ENCODE peak calls at places on chromosomes 12 and 14, in six cellular contexts. One of them, this sample, is unnamed.

GRCh38 chr12:28998662-28999120 is 150.4 kb upstream of the FAR2 start:
- DNase-seq in omental fat pad: no peak
- DNase-seq in GM12865: peak; percentile 31
- DNase-seq in foreskin fibroblast: peak; percentile 80
- DNase-seq in activated B cell treated with CpG ODN at 0.5 μM for 24 hours: no peak
- DNase-seq in lung: no peak
- DNase-seq in this sample: peak; percentile 31

GRCh38 chr12:50542448-50542847 is 37.7 kb downstream of the DIP2B start:
- DNase-seq in foreskin fibroblast: peak; percentile 14
- DNase-seq in GM12865: peak; percentile 47
- DNase-seq in omental fat pad: no peak
- DNase-seq in lung: no peak
- DNase-seq in activated B cell treated with CpG ODN at 0.5 μM for 24 hours: no peak
- DNase-seq in this sample: no peak

GRCh38 chr14:64038857-64039542 is 186.2 kb downstream of the SYNE2 start:
- DNase-seq in lung: no peak
- DNase-seq in GM12865: no peak
- DNase-seq in activated B cell treated with CpG ODN at 0.5 μM for 24 hours: no peak
- DNase-seq in omental fat pad: no peak
- DNase-seq in foreskin fibroblast: peak; percentile 10
- DNase-seq in this sample: no peak

GRCh38 chr14:30078827-30079402 is 151.3 kb upstream of the PRKD1 start:
- DNase-seq in lung: no peak
- DNase-seq in GM12865: no peak
- DNase-seq in omental fat pad: no peak
- DNase-seq in activated B cell treated with CpG ODN at 0.5 μM for 24 hours: no peak
- DNase-seq in foreskin fibroblast: peak; percentile 6
- DNase-seq in this sample: no peak

GRCh38 chr12:8695116-8695515 is 2.7 kb upstream of the RIMKLB start:
- DNase-seq in activated B cell treated with CpG ODN at 0.5 μM for 24 hours: no peak
- DNase-seq in omental fat pad: no peak
- DNase-seq in foreskin fibroblast: no peak
- DNase-seq in lung: no peak
- DNase-seq in GM12865: no peak
- DNase-seq in this sample: no peak

GRCh38 chr12:104454997-104455396 is 1.8 kb upstream of the CHST11 start:
- DNase-seq in omental fat pad: no peak
- DNase-seq in GM12865: no peak
- DNase-seq in foreskin fibroblast: peak; percentile 83
- DNase-seq in activated B cell treated with CpG ODN at 0.5 μM for 24 hours: no peak
- DNase-seq in lung: no peak
- DNase-seq in this sample: no peak

GRCh38 chr12:27779416-27779815 is 617 bp upstream of the KLHL42 start:
- DNase-seq in GM12865: peak; percentile 70
- DNase-seq in activated B cell treated with CpG ODN at 0.5 μM for 24 hours: no peak
- DNase-seq in lung: no peak
- DNase-seq in omental fat pad: no peak
- DNase-seq in foreskin fibroblast: peak; percentile 54
- DNase-seq in this sample: no peak

GRCh38 chr12:108643941-108644742 is 10.4 kb upstream of the SELPLG start:
- DNase-seq in foreskin fibroblast: no peak
- DNase-seq in lung: peak; percentile 78
- DNase-seq in GM12865: no peak
- DNase-seq in activated B cell treated with CpG ODN at 0.5 μM for 24 hours: no peak
- DNase-seq in omental fat pad: no peak
- DNase-seq in this sample: no peak

GRCh38 chr14:92922883-92923743 is at the start of gene CHGA:
- DNase-seq in lung: peak; percentile 35
- DNase-seq in omental fat pad: no peak
- DNase-seq in activated B cell treated with CpG ODN at 0.5 μM for 24 hours: peak; percentile 48
- DNase-seq in foreskin fibroblast: peak; percentile 70
- DNase-seq in GM12865: peak; percentile 35
- DNase-seq in this sample: no peak

GRCh38 chr14:54211562-54212308 is 185.1 kb upstream of the CDKN3 start:
- DNase-seq in foreskin fibroblast: peak; percentile 83
- DNase-seq in GM12865: no peak
- DNase-seq in activated B cell treated with CpG ODN at 0.5 μM for 24 hours: no peak
- DNase-seq in lung: no peak
- DNase-seq in omental fat pad: no peak
- DNase-seq in this sample: peak; percentile 15

GRCh38 chr12:85385406-85385805 is 105.4 kb downstream of the ALX1 start:
- DNase-seq in activated B cell treated with CpG ODN at 0.5 μM for 24 hours: no peak
- DNase-seq in lung: no peak
- DNase-seq in foreskin fibroblast: no peak
- DNase-seq in GM12865: no peak
- DNase-seq in omental fat pad: no peak
- DNase-seq in this sample: no peak

GRCh38 chr12:43238281-43238680 is 313.7 kb downstream of the ADAMTS20 start:
- DNase-seq in GM12865: no peak
- DNase-seq in foreskin fibroblast: peak; percentile 4
- DNase-seq in omental fat pad: no peak
- DNase-seq in lung: no peak
- DNase-seq in activated B cell treated with CpG ODN at 0.5 μM for 24 hours: no peak
- DNase-seq in this sample: no peak

GRCh38 chr14:61558271-61558670 is 137.0 kb upstream of the HIF1A start:
- DNase-seq in GM12865: no peak
- DNase-seq in activated B cell treated with CpG ODN at 0.5 μM for 24 hours: no peak
- DNase-seq in foreskin fibroblast: no peak
- DNase-seq in omental fat pad: peak; percentile 28
- DNase-seq in lung: no peak
- DNase-seq in this sample: no peak

GRCh38 chr14:64721391-64721791 is 17.2 kb downstream of the PLEKHG3 start:
- DNase-seq in omental fat pad: no peak
- DNase-seq in activated B cell treated with CpG ODN at 0.5 μM for 24 hours: no peak
- DNase-seq in foreskin fibroblast: peak; percentile 47
- DNase-seq in GM12865: no peak
- DNase-seq in lung: no peak
- DNase-seq in this sample: peak; percentile 48

GRCh38 chr12:25887367-25887766 is 71.1 kb upstream of the RASSF8 start:
- DNase-seq in foreskin fibroblast: no peak
- DNase-seq in activated B cell treated with CpG ODN at 0.5 μM for 24 hours: no peak
- DNase-seq in GM12865: no peak
- DNase-seq in omental fat pad: no peak
- DNase-seq in lung: no peak
- DNase-seq in this sample: no peak

GRCh38 chr14:89792489-89793366 is 161.8 kb downstream of the EFCAB11 start:
- DNase-seq in foreskin fibroblast: peak; percentile 19
- DNase-seq in lung: no peak
- DNase-seq in omental fat pad: no peak
- DNase-seq in activated B cell treated with CpG ODN at 0.5 μM for 24 hours: no peak
- DNase-seq in GM12865: no peak
- DNase-seq in this sample: peak; percentile 32

GRCh38 chr12:114696443-114697245 is 12.7 kb upstream of the TBX3 start:
- DNase-seq in lung: no peak
- DNase-seq in GM12865: no peak
- DNase-seq in activated B cell treated with CpG ODN at 0.5 μM for 24 hours: no peak
- DNase-seq in omental fat pad: no peak
- DNase-seq in foreskin fibroblast: no peak
- DNase-seq in this sample: no peak

GRCh38 chr12:26773313-26774104 is 59.5 kb downstream of the ITPR2 start:
- DNase-seq in GM12865: no peak
- DNase-seq in lung: no peak
- DNase-seq in foreskin fibroblast: no peak
- DNase-seq in omental fat pad: no peak
- DNase-seq in activated B cell treated with CpG ODN at 0.5 μM for 24 hours: no peak
- DNase-seq in this sample: no peak

GRCh38 chr12:122729583-122730214 is 945 bp downstream of the HCAR1 start:
- DNase-seq in foreskin fibroblast: no peak
- DNase-seq in omental fat pad: no peak
- DNase-seq in lung: no peak
- DNase-seq in GM12865: no peak
- DNase-seq in activated B cell treated with CpG ODN at 0.5 μM for 24 hours: no peak
- DNase-seq in this sample: no peak

GRCh38 chr12:66268562-66268961 is 33.7 kb upstream of the HELB start:
- DNase-seq in GM12865: peak; percentile 25
- DNase-seq in lung: no peak
- DNase-seq in foreskin fibroblast: no peak
- DNase-seq in omental fat pad: no peak
- DNase-seq in activated B cell treated with CpG ODN at 0.5 μM for 24 hours: no peak
- DNase-seq in this sample: no peak

GRCh38 chr14:61101803-61102548 is 120.9 kb downstream of the SLC38A6 start:
- DNase-seq in activated B cell treated with CpG ODN at 0.5 μM for 24 hours: no peak
- DNase-seq in lung: no peak
- DNase-seq in foreskin fibroblast: peak; percentile 75
- DNase-seq in GM12865: peak; percentile 32
- DNase-seq in omental fat pad: no peak
- DNase-seq in this sample: no peak

GRCh38 chr12:30774599-30774998 is 19.8 kb upstream of the CAPRIN2 start:
- DNase-seq in GM12865: no peak
- DNase-seq in activated B cell treated with CpG ODN at 0.5 μM for 24 hours: no peak
- DNase-seq in omental fat pad: no peak
- DNase-seq in foreskin fibroblast: no peak
- DNase-seq in lung: no peak
- DNase-seq in this sample: no peak

DNA sequence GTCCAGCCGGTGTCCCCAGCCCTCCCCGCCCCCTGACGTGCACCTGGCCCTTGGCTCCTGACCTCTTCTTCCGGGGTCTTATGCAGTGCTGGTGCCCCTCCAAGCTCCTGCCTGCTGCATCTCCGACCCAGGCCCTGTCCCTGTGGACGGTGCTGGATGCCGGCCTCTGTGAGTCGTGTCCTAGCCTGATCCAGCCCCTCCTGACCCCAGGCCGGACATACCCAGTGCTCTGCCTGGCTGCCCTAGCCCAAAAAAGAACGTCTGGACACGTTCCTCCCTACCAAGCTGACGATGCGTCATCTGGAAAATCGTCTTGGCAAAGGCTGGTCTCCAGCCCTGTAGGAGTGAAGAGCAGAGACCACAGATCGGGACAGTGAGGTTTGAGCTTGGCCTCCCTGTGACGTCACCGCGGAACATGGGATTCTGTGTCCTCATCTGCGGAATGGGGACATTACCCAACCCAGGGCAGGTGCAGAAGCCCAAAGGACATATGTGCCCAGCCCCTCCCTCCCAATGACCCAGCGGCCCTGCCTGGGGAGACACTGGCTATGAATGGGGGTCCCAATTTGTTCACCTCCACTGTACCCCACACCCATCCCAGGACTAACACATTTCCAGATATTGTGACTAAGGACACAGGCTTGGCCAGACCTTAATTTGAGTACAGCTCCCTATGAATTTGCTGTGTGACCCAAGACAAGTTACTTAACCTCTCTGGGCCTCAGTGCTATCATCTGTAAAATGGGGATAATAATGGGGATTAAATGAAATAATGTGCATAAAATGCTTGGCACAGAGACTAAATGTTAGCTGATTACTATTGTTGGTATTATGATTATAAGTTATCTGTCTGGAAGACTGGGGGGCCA is 51.0 kb upstream of the BCL11B start:
- DNase-seq in omental fat pad: no peak
- DNase-seq in foreskin fibroblast: no peak
- DNase-seq in GM12865: no peak
- DNase-seq in activated B cell treated with CpG ODN at 0.5 μM for 24 hours: no peak
- DNase-seq in lung: peak; percentile 18
- DNase-seq in this sample: no peak
- TF ChIP-seq CTCF in omental fat pad: no peak
- TF ChIP-seq CTCF in foreskin fibroblast: no peak
- TF ChIP-seq CTCF in GM12865: no peak
- TF ChIP-seq CTCF in activated B cell treated with CpG ODN at 0.5 μM for 24 hours: no peak
- TF ChIP-seq CTCF in lung: no peak
- TF ChIP-seq CTCF in this sample: no peak

GRCh38 chr12:101698782-101699347 is 1.4 kb downstream of the CHPT1 start:
- DNase-seq in omental fat pad: no peak
- DNase-seq in activated B cell treated with CpG ODN at 0.5 μM for 24 hours: no peak
- DNase-seq in lung: no peak
- DNase-seq in GM12865: no peak
- DNase-seq in foreskin fibroblast: peak; percentile 51
- DNase-seq in this sample: no peak
- TF ChIP-seq CTCF in omental fat pad: no peak
- TF ChIP-seq CTCF in activated B cell treated with CpG ODN at 0.5 μM for 24 hours: no peak
- TF ChIP-seq CTCF in lung: no peak
- TF ChIP-seq CTCF in GM12865: no peak
- TF ChIP-seq CTCF in foreskin fibroblast: peak; percentile 25
- TF ChIP-seq CTCF in this sample: peak; percentile 28

DNA sequence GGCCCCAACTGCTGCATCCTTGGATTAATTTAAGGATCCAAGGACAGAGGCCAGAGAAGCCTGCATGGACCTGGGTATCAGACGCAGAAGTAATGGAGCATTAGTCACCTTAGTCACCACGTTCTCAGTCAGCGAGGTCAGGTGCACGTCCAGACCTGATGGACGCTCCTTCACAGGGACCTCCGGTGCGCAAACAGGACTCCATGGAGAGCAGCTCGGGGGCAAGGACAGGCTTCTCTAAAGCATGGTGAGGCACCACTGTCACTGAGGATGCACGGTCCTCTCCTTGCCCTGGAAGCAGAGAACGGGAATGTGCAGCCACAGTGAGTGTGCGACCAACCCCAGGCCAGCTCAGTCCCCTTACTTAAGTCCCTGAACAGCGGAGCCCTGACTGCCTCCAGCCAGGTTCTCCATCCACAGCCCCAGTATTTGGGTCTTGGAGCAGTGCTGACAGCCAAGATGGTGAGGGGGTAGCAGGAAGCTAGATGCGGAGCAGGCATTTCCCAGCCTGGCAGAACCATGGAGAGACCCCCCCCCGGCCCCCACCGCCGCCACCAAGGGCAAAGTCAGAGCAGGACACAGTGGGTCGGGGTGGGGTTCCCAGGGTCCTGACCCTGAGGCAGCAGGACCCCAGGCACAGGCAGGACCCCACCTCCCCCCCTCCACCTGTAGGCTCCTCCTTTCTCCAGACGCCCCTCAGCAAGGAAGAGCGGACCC is 253.4 kb upstream of the SFSWAP start:
- DNase-seq in foreskin fibroblast: no peak
- DNase-seq in activated B cell treated with CpG ODN at 0.5 μM for 24 hours: no peak
- DNase-seq in lung: no peak
- DNase-seq in GM12865: no peak
- DNase-seq in omental fat pad: no peak
- DNase-seq in this sample: no peak
- TF ChIP-seq CTCF in foreskin fibroblast: no peak
- TF ChIP-seq CTCF in activated B cell treated with CpG ODN at 0.5 μM for 24 hours: no peak
- TF ChIP-seq CTCF in lung: no peak
- TF ChIP-seq CTCF in GM12865: no peak
- TF ChIP-seq CTCF in omental fat pad: no peak
- TF ChIP-seq CTCF in this sample: no peak

GRCh38 chr12:15173142-15173541 is 48.1 kb downstream of the RERG start:
- DNase-seq in omental fat pad: no peak
- DNase-seq in GM12865: no peak
- DNase-seq in foreskin fibroblast: no peak
- DNase-seq in activated B cell treated with CpG ODN at 0.5 μM for 24 hours: no peak
- DNase-seq in lung: no peak
- DNase-seq in this sample: no peak

GRCh38 chr12:15168279-15168678 is 52.9 kb downstream of the RERG start:
- DNase-seq in lung: no peak
- DNase-seq in GM12865: no peak
- DNase-seq in omental fat pad: no peak
- DNase-seq in foreskin fibroblast: no peak
- DNase-seq in activated B cell treated with CpG ODN at 0.5 μM for 24 hours: no peak
- DNase-seq in this sample: no peak

GRCh38 chr12:15171015-15171646 is 50.1 kb downstream of the RERG start:
- DNase-seq in activated B cell treated with CpG ODN at 0.5 μM for 24 hours: no peak
- DNase-seq in lung: no peak
- DNase-seq in omental fat pad: no peak
- DNase-seq in foreskin fibroblast: no peak
- DNase-seq in GM12865: no peak
- DNase-seq in this sample: no peak

DNA sequence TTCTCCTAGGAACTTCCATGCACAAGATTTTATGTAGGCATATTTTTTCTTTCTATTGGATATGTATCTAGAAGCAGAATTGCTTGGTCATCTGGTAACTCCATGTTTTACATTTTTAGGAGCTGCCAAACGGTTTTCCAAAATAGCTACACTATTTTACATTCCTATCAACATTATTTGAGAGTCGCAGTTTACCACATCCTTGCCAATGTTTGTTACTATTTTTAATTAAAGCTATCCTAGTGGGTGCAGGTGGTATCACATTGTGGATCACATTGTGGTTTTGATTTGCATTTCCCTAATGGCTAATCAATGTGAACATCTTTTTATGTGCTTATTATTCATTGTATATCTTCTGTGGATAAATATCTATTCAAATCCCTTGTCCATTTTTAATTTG is 48.8 kb downstream of the RERG start:
- DNase-seq in lung: no peak
- DNase-seq in GM12865: no peak
- DNase-seq in foreskin fibroblast: no peak
- DNase-seq in activated B cell treated with CpG ODN at 0.5 μM for 24 hours: no peak
- DNase-seq in omental fat pad: no peak
- DNase-seq in this sample: no peak
- TF ChIP-seq CTCF in lung: no peak
- TF ChIP-seq CTCF in GM12865: no peak
- TF ChIP-seq CTCF in foreskin fibroblast: no peak
- TF ChIP-seq CTCF in activated B cell treated with CpG ODN at 0.5 μM for 24 hours: no peak
- TF ChIP-seq CTCF in omental fat pad: no peak
- TF ChIP-seq CTCF in this sample: no peak

This sample was measured in AG09319.